ENCODE peak calls at places on chromosome 14, in ten cellular contexts. U, Z, O, J, N, L, H, B, X and A are unnamed samples.

GRCh38 chr14:58865520-58866281 is 227.9 kb downstream of the DACT1 start:
- DNase-seq in U (no peak), Z (no peak), O (peak; percentile 78), J (no peak), N (no peak), L (no peak), H (no peak), B (no peak), X (no peak), A (no peak)

GRCh38 chr14:103871596-103872480 is 24.5 kb upstream of the PPP1R13B start:
- DNase-seq in U (peak; percentile 91), Z (no peak), O (no peak), J (no peak), N (no peak), L (no peak), H (no peak), B (no peak), X (no peak), A (no peak)

GRCh38 chr14:67240168-67240932 is 885 bp upstream of the PALS1 start:
- DNase-seq in U (peak; percentile 87), Z (peak; percentile 67), O (peak; percentile 11), J (peak; percentile 68), N (peak; percentile 92), L (no peak), H (peak; percentile 38), B (no peak), X (peak; percentile 78), A (peak; percentile 50)

GRCh38 chr14:37592288-37593274 is 2.5 kb downstream of the FOXA1 start:
- DNase-seq in U (no peak), Z (peak; percentile 57), O (no peak), J (peak; percentile 67), N (no peak), L (no peak), H (no peak), B (no peak), X (no peak), A (no peak)

GRCh38 chr14:92391746-92392145 is 68.8 kb downstream of the SLC24A4 start:
- DNase-seq in U (no peak), Z (no peak), O (no peak), J (no peak), N (no peak), L (no peak), H (no peak), B (no peak), X (no peak), A (peak; percentile 33)

GRCh38 chr14:23105348-23105824 is 597 bp upstream of the CIROP start:
- DNase-seq in U (no peak), Z (no peak), O (no peak), J (no peak), N (no peak), L (no peak), H (no peak), B (no peak), X (no peak), A (no peak)

GRCh38 chr14:103889313-103890051 is 38.8 kb upstream of the TDRD9 start:
- DNase-seq in U (no peak), Z (no peak), O (peak; percentile 20), J (no peak), N (no peak), L (no peak), H (no peak), B (no peak), X (peak; percentile 58), A (no peak)

GRCh38 chr14:102590667-102591099 is 1.8 kb upstream of the RCOR1 start:
- DNase-seq in U (peak; percentile 86), Z (no peak), O (peak; percentile 23), J (peak; percentile 84), N (no peak), L (no peak), H (peak; percentile 48), B (peak; percentile 33), X (peak; percentile 42), A (peak; percentile 45)

GRCh38 chr14:61754627-61755381 is 7.4 kb upstream of the SNAPC1 start:
- DNase-seq in U (no peak), Z (no peak), O (peak; percentile 65), J (no peak), N (no peak), L (no peak), H (no peak), B (peak; percentile 39), X (no peak), A (no peak)

GRCh38 chr14:76939015-76939742 is 89.3 kb downstream of the IRF2BPL start:
- DNase-seq in U (no peak), Z (no peak), O (no peak), J (no peak), N (no peak), L (no peak), H (no peak), B (no peak), X (no peak), A (no peak)

GRCh38 chr14:76938092-76938500 is 90.4 kb downstream of the IRF2BPL start:
- DNase-seq in U (no peak), Z (no peak), O (peak; percentile 39), J (no peak), N (no peak), L (no peak), H (no peak), B (no peak), X (no peak), A (no peak)

GRCh38 chr14:76937181-76938091 is 91.1 kb downstream of the IRF2BPL start:
- DNase-seq in U (no peak), Z (no peak), O (peak; percentile 91), J (no peak), N (no peak), L (no peak), H (peak; percentile 73), B (peak; percentile 15), X (peak; percentile 69), A (no peak)

GRCh38 chr14:76933515-76933914 is 95.0 kb downstream of the IRF2BPL start:
- DNase-seq in U (no peak), Z (no peak), O (no peak), J (no peak), N (no peak), L (no peak), H (no peak), B (no peak), X (no peak), A (no peak)

GRCh38 chr14:76936483-76936882 is 92.0 kb downstream of the IRF2BPL start:
- DNase-seq in U (no peak), Z (no peak), O (peak; percentile 54), J (no peak), N (no peak), L (no peak), H (peak; percentile 65), B (no peak), X (no peak), A (no peak)
- H3K4me3 ChIP-seq in U (no peak overlapping the region), Z (no peak overlapping the region), O (no peak overlapping the region), J (no peak overlapping the region), N (no peak overlapping the region), L (no peak overlapping the region), H (no peak overlapping the region), B (no peak overlapping the region), X (no peak overlapping the region), A (no peak overlapping the region)

DNA sequence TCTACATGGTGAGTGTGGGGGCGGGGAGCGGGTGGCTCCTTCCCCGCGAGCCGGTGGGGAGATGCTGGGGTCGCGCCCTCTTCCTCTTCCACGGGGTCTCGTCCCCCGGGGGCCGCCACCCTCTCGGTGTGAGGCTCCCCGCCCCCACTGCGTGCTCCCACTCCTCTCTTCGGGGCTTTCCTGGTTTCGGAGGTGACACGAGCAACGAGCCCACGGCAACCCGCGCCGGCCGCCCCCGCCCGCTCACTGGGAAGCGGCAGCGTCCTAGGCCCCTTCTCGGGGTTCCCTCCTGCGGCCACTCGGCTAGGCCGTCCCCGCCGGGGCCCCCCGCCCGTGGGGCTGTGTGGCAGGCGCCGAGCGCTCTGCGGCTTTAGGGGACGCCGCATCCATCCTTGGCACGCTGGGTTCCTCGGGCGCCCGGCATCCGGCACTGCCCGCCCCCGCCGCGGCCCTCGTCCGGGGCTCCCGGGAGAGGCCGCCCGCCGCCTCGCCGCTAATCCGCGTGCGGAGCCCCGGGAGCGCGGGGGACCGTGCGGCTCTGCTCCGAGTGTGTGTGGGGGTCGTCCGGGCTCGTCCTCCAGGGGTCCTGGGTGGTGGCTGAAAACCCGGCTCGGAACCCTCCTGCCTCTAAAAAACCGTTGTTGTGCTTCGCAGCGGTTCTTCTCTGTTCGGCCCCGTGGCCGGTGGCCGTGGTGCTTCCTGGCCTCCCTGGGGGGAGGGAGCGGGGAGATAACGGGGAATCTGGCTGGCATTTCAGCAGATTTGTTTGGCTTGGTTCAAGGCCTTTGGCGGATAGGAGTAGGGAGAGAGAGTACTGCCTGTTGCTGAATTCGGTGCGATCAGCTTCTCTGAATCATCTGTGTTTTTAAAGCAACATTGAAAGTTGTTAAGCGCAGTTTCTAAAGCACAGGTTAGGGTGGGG is 998 bp downstream of the PCNX1 start:
- DNase-seq in U (peak; percentile 92), Z (no peak), O (peak; percentile 69), J (peak; percentile 39), N (peak; percentile 92), L (peak; percentile 21), H (peak; percentile 49), B (peak; percentile 61), X (peak; percentile 92), A (peak; percentile 53)
- TF ChIP-seq POLR2A in U (no peak), Z (no peak), O (no peak), J (no peak), N (no peak), L (peak; percentile 6), H (no peak), B (peak; percentile 26), X (peak; percentile 90), A (no peak)

DNA sequence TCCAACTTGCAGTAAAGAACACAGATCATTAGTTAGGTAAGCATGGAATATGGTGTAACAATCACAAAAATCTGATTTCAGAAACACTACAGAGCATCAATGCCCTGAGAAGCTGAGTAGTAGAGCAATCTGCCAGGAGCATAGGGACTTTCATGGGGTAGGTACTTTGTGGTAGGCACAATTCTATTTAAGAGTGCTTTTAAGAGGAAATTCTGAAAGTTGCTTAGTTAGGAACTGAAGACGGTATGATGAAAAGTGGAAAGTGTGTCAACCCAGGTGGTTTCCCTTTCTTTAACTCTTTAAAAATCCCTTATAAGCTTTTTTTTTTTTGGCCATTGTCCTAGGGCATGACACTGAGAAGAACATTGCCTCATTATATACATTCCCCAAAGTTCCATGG is 535.7 kb upstream of the FBXO33 start:
- DNase-seq in U (no peak), Z (no peak), O (no peak), J (no peak), N (no peak), L (no peak), H (no peak), B (no peak), X (no peak), A (no peak)
- H3K4me3 ChIP-seq in U (no peak overlapping the region), Z (no peak overlapping the region), O (no peak overlapping the region), J (no peak overlapping the region), N (no peak overlapping the region), L (no peak overlapping the region), H (no peak overlapping the region), B (no peak overlapping the region), X (no peak overlapping the region), A (no peak overlapping the region)

DNA sequence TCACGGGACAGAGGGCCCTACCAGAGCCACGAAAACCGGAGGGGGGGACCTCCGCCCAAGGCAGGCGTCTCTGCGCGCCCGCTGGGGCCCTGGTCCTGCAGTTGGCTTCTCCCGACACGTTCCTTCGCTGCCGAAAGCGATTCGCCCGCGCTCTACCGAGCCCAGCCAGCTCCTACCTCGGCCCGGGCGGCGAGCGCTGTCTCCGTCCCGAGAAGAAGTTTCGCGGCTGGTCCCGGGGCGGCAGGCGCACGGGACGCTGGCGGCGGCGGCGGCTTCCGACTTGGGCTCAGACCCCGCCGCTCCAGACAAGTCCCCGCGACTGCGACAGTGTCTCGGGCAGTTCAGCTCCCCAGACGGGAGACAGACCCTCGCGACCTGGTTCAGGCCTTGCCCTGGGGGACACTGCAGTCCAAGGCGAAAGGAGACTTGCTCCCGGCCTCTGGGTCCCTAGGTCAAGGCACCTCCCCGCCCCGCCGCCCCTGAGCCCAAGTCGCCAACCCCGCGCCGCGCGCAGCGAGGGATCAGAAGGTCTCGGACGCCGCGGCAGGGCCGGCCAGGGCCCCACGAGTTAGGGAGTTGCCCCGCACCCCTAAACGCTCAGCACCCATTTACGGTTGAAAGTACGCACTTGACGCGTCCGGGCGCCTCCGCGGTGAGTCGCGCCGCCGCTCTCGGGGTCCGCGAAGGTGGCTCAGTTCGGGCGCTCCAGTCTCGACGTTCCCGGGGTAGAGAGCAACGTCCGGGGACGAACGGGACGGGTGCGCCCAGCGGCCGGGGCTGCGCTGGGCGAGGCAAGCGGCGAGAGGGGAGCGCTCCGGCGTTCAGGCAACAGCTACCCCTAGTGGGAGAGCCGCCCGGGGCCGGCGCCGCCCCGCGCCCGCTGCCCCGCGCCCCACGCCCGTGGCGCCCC is 1.4 kb upstream of the DIO3 start:
- DNase-seq in U (peak; percentile 69), Z (no peak), O (peak; percentile 3), J (no peak), N (no peak), L (no peak), H (peak; percentile 55), B (no peak), X (peak; percentile 23), A (no peak)
- TF ChIP-seq POLR2A in U (no peak), Z (no peak), O (no peak), J (no peak), N (no peak), L (no peak), H (no peak), B (no peak), X (no peak), A (no peak)